ENCODE peak calls at places on chromosomes 16 and 17, in four cellular contexts. V is activated naive CD8-positive, alpha-beta T cell treated with anti-CD3 and anti-CD28 coated beads, Interleukin-2, amount 50 U/mL, for 24 hours; M is dermis microvascular lymphatic vessel endothelial cell; H is effector memory CD4-positive, alpha-beta T cell. P is an unnamed sample.

GRCh38 chr16:72464597-72465368 is 292.8 kb upstream of the PMFBP1 start:
- DNase-seq in V (no peak), M (no peak), H (no peak), P (no peak)

GRCh38 chr17:63740464-63741181 is 976 bp downstream of the STRADA start:
- DNase-seq in H (no peak), V (no peak), M (no peak), P (no peak)

GRCh38 chr16:53893731-53894435 is 189.9 kb downstream of the FTO start:
- DNase-seq in V (no peak), M (no peak), H (no peak), P (no peak)

GRCh38 chr17:63984206-63984605 is 11.5 kb upstream of the SCN4A start:
- DNase-seq in V (no peak), H (no peak), M (no peak), P (no peak)

GRCh38 chr17:82217530-82218204 is 5.0 kb upstream of the CCDC57 start:
- DNase-seq in M (peak), V (no peak), H (no peak), P (no peak)

GRCh38 chr16:1560866-1561265 is 27.4 kb downstream of the TMEM204 start:
- DNase-seq in V (no peak), M (no peak), H (no peak), P (no peak)

GRCh38 chr16:68992521-68992920 is 112.9 kb upstream of the HAS3 start:
- DNase-seq in V (no peak), H (no peak), M (no peak), P (no peak)

GRCh38 chr17:76278952-76279741 is 14.0 kb downstream of the UBALD2 start:
- DNase-seq in M (peak), V (peak), H (peak), P (peak)

GRCh38 chr17:44848961-44849489 is 1.3 kb downstream of the HIGD1B start:
- DNase-seq in H (no peak), V (no peak), M (no peak), P (no peak)

GRCh38 chr17:3886776-3887175 is 6.1 kb downstream of the CAMKK1 start:
- DNase-seq in H (no peak), M (no peak), V (no peak), P (no peak)

GRCh38 chr16:4309102-4309832 is 6.6 kb upstream of the GLIS2 start:
- DNase-seq in M (no peak), H (no peak), V (no peak), P (no peak)